ENCODE peak calls at places on chromosomes 16 and 17, in seven cellular contexts. G is NCI-H446; T is CD8-positive, alpha-beta T cell; Z is fibroblast of mammary gland; O is NCI-H1930; W is cardiac fibroblast; F is NCI-H1048. A is an unnamed sample.

GRCh38 chr17:76207268-76207667 is 33.0 kb downstream of the RNF157 start:
- DNase-seq in F (no peak), W (no peak), O (no peak), Z (no peak), G (no peak), T (no peak), A (no peak)

GRCh38 chr17:38605852-38606645 is at the start of gene SRCIN1:
- DNase-seq in Z (no peak), T (peak; percentile 50), F (no peak), W (no peak), G (no peak), O (peak; percentile 83), A (peak; percentile 11)

GRCh38 chr17:37489197-37490001 is at the start of gene DUSP14:
- DNase-seq in O (peak; percentile 92), Z (peak; percentile 67), G (peak; percentile 41), T (peak; percentile 83), W (peak; percentile 86), F (peak; percentile 78), A (peak; percentile 68)

GRCh38 chr17:77749316-77749715 is 209.2 kb upstream of the TNRC6C start:
- DNase-seq in W (no peak), Z (no peak), T (no peak), G (no peak), F (no peak), O (no peak), A (no peak)

GRCh38 chr16:22948603-22949368 is 134.8 kb downstream of the HS3ST2 start:
- DNase-seq in G (peak; percentile 2), F (no peak), Z (peak; percentile 75), O (peak; percentile 45), T (peak; percentile 9), W (peak; percentile 59), A (no peak)

GRCh38 chr17:44187131-44187899 is 543 bp downstream of the TMUB2 start:
- DNase-seq in O (no peak), W (peak; percentile 65), G (peak; percentile 74), Z (peak; percentile 76), F (no peak), T (no peak), A (peak; percentile 41)

GRCh38 chr17:75341784-75342183 is 52.6 kb upstream of the SLC25A19 start:
- DNase-seq in T (no peak), F (no peak), Z (no peak), O (no peak), G (no peak), W (no peak), A (no peak)

GRCh38 chr16:1043831-1044514 is 28.6 kb upstream of the SSTR5 start:
- DNase-seq in F (no peak), G (no peak), T (no peak), O (no peak), Z (no peak), W (no peak), A (no peak)

GRCh38 chr17:78231991-78232759 is 744 bp downstream of the TMEM235 start:
- DNase-seq in W (no peak), T (peak; percentile 39), Z (no peak), G (no peak), O (peak; percentile 29), F (no peak), A (no peak)